ENCODE peak calls at places on chromosomes 3 and 15, in four cellular contexts. One of them, this sample, is unnamed.
A peak's percentile ranks its signal among the peaks of the same experiment; 100 is the strongest.

GRCh38 chr3:81299486-81299885 is 462.0 kb downstream of the GBE1 start:
- DNase-seq in cardiac muscle cell: no peak
- DNase-seq in Caco-2: no peak
- DNase-seq in lung: no peak
- DNase-seq in this sample: no peak

GRCh38 chr15:67180035-67180434 is 74.4 kb downstream of the AAGAB start:
- DNase-seq in Caco-2: no peak
- DNase-seq in cardiac muscle cell: no peak
- DNase-seq in lung: no peak
- DNase-seq in this sample: no peak

GRCh38 chr3:70882104-70882503 is 569.7 kb upstream of the MDFIC2 start:
- DNase-seq in lung: no peak
- DNase-seq in cardiac muscle cell: no peak
- DNase-seq in Caco-2: no peak
- DNase-seq in this sample: no peak

GRCh38 chr3:170178631-170179030 is 2.9 kb downstream of the PHC3 start:
- DNase-seq in lung: no peak
- DNase-seq in Caco-2: no peak
- DNase-seq in cardiac muscle cell: no peak
- DNase-seq in this sample: no peak

GRCh38 chr3:132803889-132804288 is 81.7 kb upstream of the NPHP3 start:
- DNase-seq in Caco-2: no peak
- DNase-seq in cardiac muscle cell: no peak
- DNase-seq in lung: no peak
- DNase-seq in this sample: no peak

GRCh38 chr15:81754078-81754477 is 291.7 kb downstream of the MEX3B start:
- DNase-seq in Caco-2: no peak
- DNase-seq in lung: no peak
- DNase-seq in cardiac muscle cell: no peak
- DNase-seq in this sample: no peak

GRCh38 chr15:58014040-58014439 is 51.5 kb downstream of the ALDH1A2 start:
- DNase-seq in Caco-2: no peak
- DNase-seq in cardiac muscle cell: no peak
- DNase-seq in lung: no peak
- DNase-seq in this sample: no peak

GRCh38 chr3:190258634-190259033 is 63.6 kb downstream of the CLDN1 start:
- DNase-seq in Caco-2: no peak
- DNase-seq in cardiac muscle cell: peak; percentile 2
- DNase-seq in lung: no peak
- DNase-seq in this sample: no peak

GRCh38 chr3:169940486-169941181 is 26.0 kb upstream of the SEC62 start:
- DNase-seq in lung: no peak
- DNase-seq in cardiac muscle cell: no peak
- DNase-seq in Caco-2: no peak
- DNase-seq in this sample: no peak

GRCh38 chr15:90610220-90610619 is 80.5 kb downstream of the CRTC3 start:
- DNase-seq in cardiac muscle cell: no peak
- DNase-seq in Caco-2: no peak
- DNase-seq in lung: no peak
- DNase-seq in this sample: no peak

GRCh38 chr15:94894056-94894455 is 662.7 kb downstream of the MCTP2 start:
- DNase-seq in Caco-2: no peak
- DNase-seq in cardiac muscle cell: no peak
- DNase-seq in lung: no peak
- DNase-seq in this sample: no peak

GRCh38 chr3:170584585-170585007 is 1.3 kb downstream of the SLC7A14 start:
- DNase-seq in lung: peak; percentile 56
- DNase-seq in Caco-2: peak; percentile 76
- DNase-seq in cardiac muscle cell: peak; percentile 94
- DNase-seq in this sample: peak; percentile 79

GRCh38 chr3:105611304-105612192 is 244.8 kb downstream of the ALCAM start:
- DNase-seq in lung: peak; percentile 41
- DNase-seq in Caco-2: peak; percentile 17
- DNase-seq in cardiac muscle cell: no peak
- DNase-seq in this sample: no peak

GRCh38 chr3:113531826-113532697 is at the start of gene SIDT1:
- DNase-seq in Caco-2: peak; percentile 21
- DNase-seq in cardiac muscle cell: peak; percentile 15
- DNase-seq in lung: peak; percentile 48
- DNase-seq in this sample: no peak

GRCh38 chr15:99443768-99444446 is 121.9 kb upstream of the MEF2A start:
- DNase-seq in cardiac muscle cell: no peak
- DNase-seq in Caco-2: no peak
- DNase-seq in lung: no peak
- DNase-seq in this sample: no peak

GRCh38 chr15:64779630-64780029 is 4.2 kb upstream of the RBPMS2 start:
- DNase-seq in lung: no peak
- DNase-seq in Caco-2: no peak
- DNase-seq in cardiac muscle cell: no peak
- DNase-seq in this sample: no peak

GRCh38 chr15:99344639-99345038 is 93.4 kb downstream of the LRRC28 start:
- DNase-seq in cardiac muscle cell: no peak
- DNase-seq in lung: no peak
- DNase-seq in Caco-2: no peak
- DNase-seq in this sample: no peak

GRCh38 chr3:100075163-100075562 is 39.1 kb downstream of the FILIP1L start:
- DNase-seq in cardiac muscle cell: no peak
- DNase-seq in Caco-2: no peak
- DNase-seq in lung: no peak
- DNase-seq in this sample: no peak

GRCh38 chr3:125594581-125595011 is 701 bp downstream of the OSBPL11 start:
- DNase-seq in cardiac muscle cell: peak; percentile 37
- DNase-seq in Caco-2: peak; percentile 31
- DNase-seq in lung: no peak
- DNase-seq in this sample: no peak

GRCh38 chr3:30368978-30369377 is 237.4 kb upstream of the TGFBR2 start:
- DNase-seq in lung: no peak
- DNase-seq in Caco-2: no peak
- DNase-seq in cardiac muscle cell: no peak
- DNase-seq in this sample: no peak

GRCh38 chr15:57548835-57549234 is 42.9 kb upstream of the MYZAP start:
- DNase-seq in cardiac muscle cell: no peak
- DNase-seq in Caco-2: no peak
- DNase-seq in lung: no peak
- DNase-seq in this sample: no peak

GRCh38 chr3:196108075-196108743 is 26.3 kb upstream of the TFRC start:
- DNase-seq in lung: no peak
- DNase-seq in cardiac muscle cell: peak; percentile 14
- DNase-seq in Caco-2: peak; percentile 61
- DNase-seq in this sample: peak; percentile 39

GRCh38 chr15:79987969-79988368 is 17.0 kb upstream of the BCL2A1 start:
- DNase-seq in lung: no peak
- DNase-seq in cardiac muscle cell: no peak
- DNase-seq in Caco-2: no peak
- DNase-seq in this sample: no peak

DNA sequence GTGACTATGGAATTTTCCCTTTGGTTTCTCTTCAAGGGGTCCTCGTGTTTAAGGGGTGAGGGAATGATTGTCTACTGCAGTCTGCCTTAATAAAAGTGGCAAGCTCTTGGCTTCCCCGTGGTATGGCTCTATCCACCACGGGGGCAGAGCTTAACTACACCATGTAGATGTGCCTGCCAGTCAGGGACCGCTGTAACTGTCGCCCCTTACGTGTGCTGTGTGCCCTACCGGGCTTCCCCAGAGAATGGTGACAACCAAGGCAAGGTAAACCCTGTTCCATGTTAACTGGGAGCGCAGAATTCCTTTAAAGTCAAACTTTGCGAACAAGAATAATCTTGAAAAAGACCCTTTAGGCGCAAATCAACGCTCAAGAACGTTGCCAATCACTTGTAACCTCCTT is 966 bp upstream of the C3orf80 start:
- DNase-seq in Caco-2: no peak
- DNase-seq in lung: no peak
- DNase-seq in cardiac muscle cell: peak; percentile 23
- DNase-seq in this sample: no peak
- H3K4me3 ChIP-seq in Caco-2: no peak overlapping the region
- H3K4me3 ChIP-seq in lung: no peak overlapping the region
- H3K4me3 ChIP-seq in cardiac muscle cell: peak overlapping the region; percentile 72
- H3K4me3 ChIP-seq in this sample: peak overlapping the region; percentile 37

GRCh38 chr3:44992555-44993470 is 16.8 kb downstream of the EXOSC7 start:
- DNase-seq in lung: no peak
- DNase-seq in cardiac muscle cell: peak; percentile 43
- DNase-seq in Caco-2: peak; percentile 37
- DNase-seq in this sample: no peak
- H3K4me1 ChIP-seq in lung: peaks cover 10% of the 10 kb centered on the region
- H3K4me1 ChIP-seq in cardiac muscle cell: no peaks in the 10 kb centered on the region
- H3K4me1 ChIP-seq in Caco-2: peaks cover 35% of the 10 kb centered on the region
- H3K4me1 ChIP-seq in this sample: peaks cover 6% of the 10 kb centered on the region

GRCh38 chr3:127962937-127963336 is 47.9 kb downstream of the KBTBD12 start:
- DNase-seq in cardiac muscle cell: no peak
- DNase-seq in lung: no peak
- DNase-seq in Caco-2: no peak
- DNase-seq in this sample: no peak

GRCh38 chr3:127964816-127965215 is 49.8 kb downstream of the KBTBD12 start:
- DNase-seq in lung: no peak
- DNase-seq in Caco-2: no peak
- DNase-seq in cardiac muscle cell: no peak
- DNase-seq in this sample: no peak

GRCh38 chr3:127970966-127971592 is 56.0 kb downstream of the KBTBD12 start:
- DNase-seq in Caco-2: peak; percentile 53
- DNase-seq in lung: no peak
- DNase-seq in cardiac muscle cell: peak; percentile 32
- DNase-seq in this sample: peak; percentile 43

GRCh38 chr3:127964053-127964452 is 49.0 kb downstream of the KBTBD12 start:
- DNase-seq in lung: peak; percentile 53
- DNase-seq in cardiac muscle cell: peak; percentile 78
- DNase-seq in Caco-2: no peak
- DNase-seq in this sample: no peak

GRCh38 chr3:127967296-127967695 is 52.3 kb downstream of the KBTBD12 start:
- DNase-seq in lung: no peak
- DNase-seq in cardiac muscle cell: no peak
- DNase-seq in Caco-2: no peak
- DNase-seq in this sample: no peak
- H3K9me3 ChIP-seq in lung: no peaks in the 10 kb centered on the region
- H3K9me3 ChIP-seq in cardiac muscle cell: no peaks in the 10 kb centered on the region
- H3K9me3 ChIP-seq in Caco-2: no peaks in the 10 kb centered on the region
- H3K9me3 ChIP-seq in this sample: no peaks in the 10 kb centered on the region

DNA sequence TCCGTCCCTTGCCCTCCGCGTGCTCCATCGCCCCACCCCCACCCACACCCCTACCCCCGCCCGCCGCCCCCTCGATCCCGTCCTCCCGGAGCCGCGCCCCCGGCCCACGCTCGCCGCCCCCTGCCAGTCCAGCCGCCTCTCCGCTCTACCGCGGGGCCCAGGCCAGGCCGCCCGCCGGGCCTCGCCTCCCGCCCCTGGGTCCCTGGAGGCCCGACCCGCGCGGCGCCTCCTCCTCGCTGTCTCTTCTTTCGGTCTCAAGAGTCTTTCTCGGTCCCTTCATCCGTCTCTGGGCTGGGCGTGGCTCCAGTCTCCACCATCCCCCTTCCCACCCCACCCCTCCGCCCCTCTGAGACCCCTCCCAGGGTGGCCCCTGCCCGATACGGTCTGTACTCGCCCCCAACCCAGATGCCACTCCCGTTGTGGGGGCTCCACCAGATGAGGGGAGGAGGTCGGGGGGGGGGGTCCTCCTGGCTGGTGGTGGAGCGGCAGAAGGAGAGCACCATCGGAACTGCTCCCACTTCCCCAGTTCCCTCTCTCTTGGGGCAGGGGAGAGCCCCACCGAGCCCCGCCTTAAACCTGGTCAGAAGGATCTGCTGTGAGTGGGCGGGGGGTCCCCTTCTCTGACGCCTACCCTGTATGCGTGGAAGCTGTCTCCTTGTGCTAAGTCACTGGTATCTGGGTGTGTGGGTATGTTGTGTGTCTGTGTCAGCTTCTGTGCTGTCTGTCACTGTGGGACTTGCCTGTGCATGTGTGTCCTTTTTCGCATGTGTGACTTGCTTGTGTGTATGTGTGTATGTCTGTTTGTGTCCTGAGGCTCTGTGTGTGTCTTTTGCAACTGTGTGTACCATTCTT is 1.0 kb downstream of the PRKCD start:
- DNase-seq in cardiac muscle cell: peak; percentile 53
- DNase-seq in Caco-2: no peak
- DNase-seq in lung: no peak
- DNase-seq in this sample: no peak
- H3K4me3 ChIP-seq in cardiac muscle cell: peak overlapping the region; percentile 46
- H3K4me3 ChIP-seq in Caco-2: peak overlapping the region; percentile 84
- H3K4me3 ChIP-seq in lung: peak overlapping the region; percentile 75
- H3K4me3 ChIP-seq in this sample: peak overlapping the region; percentile 87

DNA sequence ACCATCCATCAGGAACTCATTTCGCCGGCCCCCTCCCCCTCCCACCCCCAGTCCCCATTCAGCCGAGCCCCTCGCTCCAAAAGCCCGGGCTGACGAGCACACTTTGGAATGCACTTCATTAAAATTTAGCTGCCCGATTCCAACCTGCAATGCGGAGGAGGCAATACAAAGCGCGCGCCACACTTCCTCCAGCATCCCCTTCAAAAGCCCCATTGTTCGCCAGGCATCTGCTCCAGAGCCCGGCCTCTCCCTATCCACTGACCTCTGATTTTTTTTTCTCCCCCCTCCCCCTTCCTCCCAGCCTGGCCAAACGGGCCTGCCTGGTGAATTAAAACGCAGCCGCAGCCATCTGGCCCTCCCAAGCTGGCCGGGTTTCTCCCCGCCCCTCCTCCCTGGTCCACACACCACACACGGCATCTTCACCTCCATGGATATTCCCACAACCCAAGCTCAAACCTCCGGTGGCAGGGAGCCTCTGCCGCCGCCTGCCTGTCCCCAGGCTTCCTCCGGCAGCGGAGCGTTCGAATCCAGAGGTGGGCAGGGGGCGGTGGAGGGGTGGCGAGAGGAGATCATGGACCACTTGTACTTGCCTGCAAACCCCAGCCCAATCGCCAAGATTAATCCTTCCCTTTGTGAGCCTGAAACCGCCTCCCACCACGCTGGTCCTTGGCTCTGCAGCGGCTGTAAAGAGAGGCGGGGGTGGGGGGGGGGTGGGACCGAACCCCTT is 441.3 kb downstream of the MAGI1 start:
- DNase-seq in cardiac muscle cell: peak; percentile 24
- DNase-seq in lung: no peak
- DNase-seq in Caco-2: no peak
- DNase-seq in this sample: peak; percentile 71
- H3K4me1 ChIP-seq in cardiac muscle cell: peaks cover 15% of the 10 kb centered on the region
- H3K4me1 ChIP-seq in lung: peaks cover 31% of the 10 kb centered on the region
- H3K4me1 ChIP-seq in Caco-2: peaks cover 3% of the 10 kb centered on the region
- H3K4me1 ChIP-seq in this sample: peaks cover 15% of the 10 kb centered on the region

DNA sequence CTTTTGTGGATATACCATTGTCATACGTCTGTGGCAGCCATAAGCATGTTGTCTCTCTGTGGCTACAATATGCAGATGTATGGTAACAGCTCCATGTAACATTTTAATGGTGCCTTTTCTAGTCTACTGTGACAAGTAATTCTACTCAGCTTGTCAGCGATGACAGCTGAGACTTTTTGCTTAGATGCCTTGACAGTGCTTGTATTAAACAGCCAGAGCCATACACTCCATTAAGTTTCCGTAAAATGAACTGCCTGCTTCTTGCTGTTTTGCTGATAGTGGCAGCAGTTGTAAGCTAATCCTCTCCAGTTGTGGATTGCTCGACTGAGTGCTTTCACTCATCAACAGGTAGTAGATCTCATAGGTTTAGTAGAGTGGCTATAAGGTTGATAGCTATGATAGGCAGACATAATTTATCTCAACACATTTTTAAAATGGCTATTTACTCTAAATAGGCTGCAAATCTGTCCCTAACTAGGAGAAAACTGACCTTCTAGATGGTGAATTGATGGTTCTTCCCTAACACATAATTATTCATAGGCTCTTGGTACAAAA is 260.2 kb upstream of the NAALADL2 start:
- DNase-seq in cardiac muscle cell: peak; percentile 37
- DNase-seq in lung: no peak
- DNase-seq in Caco-2: no peak
- DNase-seq in this sample: no peak
- H3K9me3 ChIP-seq in cardiac muscle cell: no peaks in the 10 kb centered on the region
- H3K9me3 ChIP-seq in lung: no peaks in the 10 kb centered on the region
- H3K9me3 ChIP-seq in Caco-2: peaks cover 4% of the 10 kb centered on the region
- H3K9me3 ChIP-seq in this sample: no peaks in the 10 kb centered on the region